ENCODE peak calls at places on chromosomes 7 and 10, in four cellular contexts. One of them, this sample, is unnamed.

GRCh38 chr7:95611224-95611623 is 14.9 kb upstream of the PDK4 start:
- DNase-seq in cardiac muscle cell: no peak
- DNase-seq in choroid plexus epithelial cell: no peak
- DNase-seq in tibial nerve: no peak
- DNase-seq in this sample: no peak

GRCh38 chr7:3892686-3893085 is 591.6 kb downstream of the SDK1 start:
- DNase-seq in cardiac muscle cell: no peak
- DNase-seq in choroid plexus epithelial cell: no peak
- DNase-seq in tibial nerve: no peak
- DNase-seq in this sample: no peak

GRCh38 chr7:146112755-146113154 is 3.8 kb upstream of the CNTNAP2 start:
- DNase-seq in cardiac muscle cell: no peak
- DNase-seq in choroid plexus epithelial cell: no peak
- DNase-seq in tibial nerve: no peak
- DNase-seq in this sample: no peak

GRCh38 chr7:87128883-87129282 is 23.4 kb upstream of the DMTF1 start:
- DNase-seq in cardiac muscle cell: peak
- DNase-seq in choroid plexus epithelial cell: no peak
- DNase-seq in tibial nerve: no peak
- DNase-seq in this sample: no peak

GRCh38 chr10:17474595-17474994 is 20.2 kb upstream of the ST8SIA6 start:
- DNase-seq in cardiac muscle cell: no peak
- DNase-seq in choroid plexus epithelial cell: peak
- DNase-seq in tibial nerve: no peak
- DNase-seq in this sample: peak

GRCh38 chr7:105136221-105136620 is 122.2 kb downstream of the KMT2E start:
- DNase-seq in cardiac muscle cell: peak
- DNase-seq in choroid plexus epithelial cell: no peak
- DNase-seq in tibial nerve: no peak
- DNase-seq in this sample: no peak

GRCh38 chr10:3749597-3750351 is 35.2 kb downstream of the KLF6 start:
- DNase-seq in cardiac muscle cell: peak
- DNase-seq in choroid plexus epithelial cell: peak
- DNase-seq in tibial nerve: no peak
- DNase-seq in this sample: peak

GRCh38 chr7:136403591-136403990 is 426.4 kb upstream of the MTPN start:
- DNase-seq in cardiac muscle cell: no peak
- DNase-seq in choroid plexus epithelial cell: no peak
- DNase-seq in tibial nerve: no peak
- DNase-seq in this sample: no peak

GRCh38 chr7:116525298-116525912 is 569 bp downstream of the CAV1 start:
- DNase-seq in cardiac muscle cell: no peak
- DNase-seq in choroid plexus epithelial cell: no peak
- DNase-seq in tibial nerve: peak
- DNase-seq in this sample: peak

GRCh38 chr10:115696747-115697146 is 576.3 kb downstream of the GFRA1 start:
- DNase-seq in cardiac muscle cell: no peak
- DNase-seq in choroid plexus epithelial cell: no peak
- DNase-seq in tibial nerve: no peak
- DNase-seq in this sample: no peak

GRCh38 chr7:158377800-158378623 is 209.6 kb downstream of the PTPRN2 start:
- DNase-seq in cardiac muscle cell: no peak
- DNase-seq in choroid plexus epithelial cell: no peak
- DNase-seq in tibial nerve: no peak
- DNase-seq in this sample: no peak

GRCh38 chr7:12431886-12432285 is 28.2 kb upstream of the VWDE start:
- DNase-seq in cardiac muscle cell: no peak
- DNase-seq in choroid plexus epithelial cell: no peak
- DNase-seq in tibial nerve: no peak
- DNase-seq in this sample: no peak

GRCh38 chr7:126574276-126574675 is 678.5 kb downstream of the GRM8 start:
- DNase-seq in cardiac muscle cell: no peak
- DNase-seq in choroid plexus epithelial cell: peak
- DNase-seq in tibial nerve: no peak
- DNase-seq in this sample: peak

GRCh38 chr10:63520463-63521388 is 475 bp upstream of the REEP3 start:
- DNase-seq in cardiac muscle cell: no peak
- DNase-seq in choroid plexus epithelial cell: peak
- DNase-seq in tibial nerve: no peak
- DNase-seq in this sample: peak

DNA sequence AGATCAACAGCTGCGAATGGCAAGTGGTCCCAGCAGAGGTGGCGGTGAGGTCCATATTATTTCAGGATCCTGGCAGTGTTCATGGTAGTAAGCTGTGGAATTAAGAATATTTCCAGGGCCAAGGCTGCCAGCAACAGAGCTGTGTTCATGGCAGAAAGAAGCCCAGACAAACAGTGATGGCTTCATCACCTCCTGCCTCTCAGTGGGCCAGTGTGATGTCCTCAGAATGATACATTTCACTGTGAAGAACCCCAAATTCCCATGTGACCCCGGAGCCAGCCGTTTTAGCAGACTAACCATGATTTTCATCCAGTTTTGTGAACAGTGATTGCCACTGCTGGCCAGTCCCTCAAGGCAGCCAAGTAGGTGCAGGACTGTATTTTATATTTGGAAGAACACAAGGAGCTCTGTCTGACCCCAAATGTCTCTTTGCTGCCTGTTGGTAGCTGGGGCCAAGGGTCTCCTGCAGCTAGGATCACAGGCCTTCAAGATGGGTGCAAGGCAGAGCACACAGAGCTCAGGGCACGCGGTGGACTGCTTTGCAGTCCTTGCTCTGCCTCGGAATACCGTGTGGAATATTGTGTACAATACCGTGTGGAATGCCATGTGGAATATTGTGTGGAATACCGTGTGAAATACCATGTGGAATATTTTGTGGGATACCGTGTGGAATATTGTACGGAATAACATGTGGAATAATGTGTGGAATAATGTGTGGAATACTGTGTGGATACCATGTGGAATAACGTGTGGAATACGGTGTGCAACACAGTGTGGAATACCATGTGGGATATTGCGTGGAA is 132.3 kb upstream of the CHST15 start:
- DNase-seq in cardiac muscle cell: no peak
- DNase-seq in choroid plexus epithelial cell: no peak
- DNase-seq in tibial nerve: no peak
- DNase-seq in this sample: no peak
- H3K4me3 ChIP-seq in cardiac muscle cell: no peak
- H3K4me3 ChIP-seq in choroid plexus epithelial cell: no peak
- H3K4me3 ChIP-seq in tibial nerve: no peak
- H3K4me3 ChIP-seq in this sample: no peak

GRCh38 chr10:111102381-111102973 is 25.6 kb downstream of the ADRA2A start:
- DNase-seq in cardiac muscle cell: no peak
- DNase-seq in choroid plexus epithelial cell: no peak
- DNase-seq in tibial nerve: no peak
- DNase-seq in this sample: no peak

GRCh38 chr10:111093741-111094380 is 17.0 kb downstream of the ADRA2A start:
- DNase-seq in cardiac muscle cell: no peak
- DNase-seq in choroid plexus epithelial cell: peak
- DNase-seq in tibial nerve: no peak
- DNase-seq in this sample: peak

GRCh38 chr10:111103196-111103595 is 26.4 kb downstream of the ADRA2A start:
- DNase-seq in cardiac muscle cell: no peak
- DNase-seq in choroid plexus epithelial cell: no peak
- DNase-seq in tibial nerve: no peak
- DNase-seq in this sample: no peak

GRCh38 chr10:111100198-111100597 is 23.4 kb downstream of the ADRA2A start:
- DNase-seq in cardiac muscle cell: no peak
- DNase-seq in choroid plexus epithelial cell: no peak
- DNase-seq in tibial nerve: no peak
- DNase-seq in this sample: no peak

DNA sequence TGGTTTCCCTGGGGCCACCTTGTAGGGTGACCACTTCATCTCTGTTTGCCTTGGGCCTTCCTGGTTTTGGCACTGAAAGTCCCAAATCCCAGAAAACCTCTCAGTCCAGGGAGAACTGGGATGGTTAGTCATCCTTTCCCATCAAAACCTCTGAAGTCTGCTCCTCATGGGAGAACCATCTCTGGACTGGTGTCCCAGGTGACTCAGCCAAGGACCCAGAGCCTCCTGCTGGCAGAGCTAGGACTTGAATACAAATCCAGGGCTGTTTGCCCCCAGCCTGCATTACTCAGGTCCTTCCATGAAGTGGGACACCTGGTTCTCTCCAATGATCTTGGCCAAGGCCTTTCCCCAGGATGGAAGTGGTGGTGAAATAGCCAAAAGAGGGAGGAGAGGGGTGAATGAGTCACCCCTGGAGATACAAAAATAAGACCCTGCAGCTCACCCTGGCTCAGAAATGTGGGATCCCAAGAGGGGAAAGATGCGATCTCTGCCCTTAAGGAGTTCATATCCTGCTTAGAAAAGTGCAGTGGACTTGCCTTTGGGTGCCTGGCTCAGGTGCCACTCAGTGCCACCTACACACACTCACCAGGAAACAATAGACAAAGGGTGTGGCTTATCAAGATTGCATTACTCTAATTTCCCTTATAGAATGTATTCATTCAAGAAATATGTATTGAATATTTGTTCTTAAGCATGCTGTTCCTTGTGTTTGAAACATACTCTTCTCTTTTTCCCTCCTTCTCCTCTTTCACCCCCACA is 22.0 kb downstream of the ADRA2A start:
- DNase-seq in cardiac muscle cell: no peak
- DNase-seq in choroid plexus epithelial cell: peak
- DNase-seq in tibial nerve: no peak
- DNase-seq in this sample: peak
- TF ChIP-seq CTCF in cardiac muscle cell: no peak
- TF ChIP-seq CTCF in choroid plexus epithelial cell: peak
- TF ChIP-seq CTCF in tibial nerve: no peak
- TF ChIP-seq CTCF in this sample: no peak

DNA sequence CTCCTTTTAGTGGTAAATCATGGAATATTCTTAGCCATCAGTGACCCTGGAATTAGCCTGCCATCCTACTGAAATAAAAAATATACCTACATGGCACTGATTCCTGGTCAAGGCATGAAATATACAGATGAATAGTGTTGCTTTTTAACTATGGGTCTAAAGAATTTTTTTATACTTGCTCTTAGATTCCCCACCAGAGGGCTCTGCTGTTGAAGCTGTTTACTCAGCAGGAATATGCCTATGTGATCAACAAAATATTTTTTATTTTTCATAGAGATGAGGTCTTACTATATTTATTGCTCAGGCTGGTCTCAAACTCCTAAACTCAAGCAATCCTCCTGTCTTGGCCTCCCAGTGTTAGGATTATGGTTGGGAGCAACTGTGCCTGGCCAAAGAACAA is 13.5 kb downstream of the ZC3HC1 start:
- DNase-seq in cardiac muscle cell: no peak
- DNase-seq in choroid plexus epithelial cell: peak
- DNase-seq in tibial nerve: no peak
- DNase-seq in this sample: peak
- H3K4me3 ChIP-seq in cardiac muscle cell: no peak
- H3K4me3 ChIP-seq in choroid plexus epithelial cell: no peak
- H3K4me3 ChIP-seq in tibial nerve: no peak
- H3K4me3 ChIP-seq in this sample: no peak

GRCh38 chr7:49789736-49790135 is 16.3 kb downstream of the VWC2 start:
- DNase-seq in cardiac muscle cell: no peak
- DNase-seq in choroid plexus epithelial cell: no peak
- DNase-seq in tibial nerve: no peak
- DNase-seq in this sample: no peak

GRCh38 chr7:49790209-49790608 is 16.8 kb downstream of the VWC2 start:
- DNase-seq in cardiac muscle cell: no peak
- DNase-seq in choroid plexus epithelial cell: no peak
- DNase-seq in tibial nerve: no peak
- DNase-seq in this sample: no peak

GRCh38 chr7:49787980-49788379 is 14.5 kb downstream of the VWC2 start:
- DNase-seq in cardiac muscle cell: no peak
- DNase-seq in choroid plexus epithelial cell: no peak
- DNase-seq in tibial nerve: no peak
- DNase-seq in this sample: no peak

GRCh38 chr7:49788455-49789059 is 15.1 kb downstream of the VWC2 start:
- DNase-seq in cardiac muscle cell: no peak
- DNase-seq in choroid plexus epithelial cell: no peak
- DNase-seq in tibial nerve: no peak
- DNase-seq in this sample: no peak

GRCh38 chr7:49791089-49791741 is 17.8 kb downstream of the VWC2 start:
- DNase-seq in cardiac muscle cell: peak
- DNase-seq in choroid plexus epithelial cell: no peak
- DNase-seq in tibial nerve: no peak
- DNase-seq in this sample: no peak
- TF ChIP-seq CTCF in cardiac muscle cell: no peak
- TF ChIP-seq CTCF in choroid plexus epithelial cell: no peak
- TF ChIP-seq CTCF in tibial nerve: no peak
- TF ChIP-seq CTCF in this sample: no peak

GRCh38 chr7:99996755-99997544 is 18.4 kb upstream of the ZKSCAN1 start:
- DNase-seq in cardiac muscle cell: no peak
- DNase-seq in choroid plexus epithelial cell: no peak
- DNase-seq in tibial nerve: no peak
- DNase-seq in this sample: no peak
- H3K4me3 ChIP-seq in cardiac muscle cell: no peak
- H3K4me3 ChIP-seq in choroid plexus epithelial cell: peak
- H3K4me3 ChIP-seq in tibial nerve: peak
- H3K4me3 ChIP-seq in this sample: peak

DNA sequence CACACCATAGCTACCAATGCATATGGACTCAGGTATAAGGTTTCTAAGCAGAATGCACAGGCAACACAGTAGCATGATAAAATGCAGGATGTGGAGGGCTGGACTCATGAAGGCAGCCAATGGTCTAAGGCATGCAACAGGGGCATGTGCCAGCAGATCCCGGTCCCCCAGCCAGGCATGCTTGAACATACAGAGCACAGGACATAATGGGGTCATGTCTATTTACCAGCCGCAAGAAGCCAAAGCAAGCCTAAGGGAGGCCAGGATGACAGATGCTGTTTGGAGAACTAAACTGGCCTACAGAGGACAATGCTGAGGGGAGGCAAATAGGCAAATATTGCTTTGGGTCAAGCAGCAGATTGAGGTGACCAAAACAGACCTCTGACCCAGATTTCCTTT is 60.0 kb upstream of the PDLIM1 start:
- DNase-seq in cardiac muscle cell: no peak
- DNase-seq in choroid plexus epithelial cell: no peak
- DNase-seq in tibial nerve: no peak
- DNase-seq in this sample: no peak
- TF ChIP-seq CTCF in cardiac muscle cell: no peak
- TF ChIP-seq CTCF in choroid plexus epithelial cell: no peak
- TF ChIP-seq CTCF in tibial nerve: no peak
- TF ChIP-seq CTCF in this sample: no peak

GRCh38 chr10:21510218-21511070 is 15.0 kb downstream of the SKIDA1 start:
- DNase-seq in cardiac muscle cell: peak
- DNase-seq in choroid plexus epithelial cell: peak
- DNase-seq in tibial nerve: no peak
- DNase-seq in this sample: no peak
- H3K4me3 ChIP-seq in cardiac muscle cell: peak
- H3K4me3 ChIP-seq in choroid plexus epithelial cell: peak
- H3K4me3 ChIP-seq in tibial nerve: peak
- H3K4me3 ChIP-seq in this sample: peak

GRCh38 chr7:54901840-54902239 is 117.0 kb upstream of the EGFR start:
- DNase-seq in cardiac muscle cell: no peak
- DNase-seq in choroid plexus epithelial cell: no peak
- DNase-seq in tibial nerve: no peak
- DNase-seq in this sample: no peak
- TF ChIP-seq CTCF in cardiac muscle cell: no peak
- TF ChIP-seq CTCF in choroid plexus epithelial cell: no peak
- TF ChIP-seq CTCF in tibial nerve: no peak
- TF ChIP-seq CTCF in this sample: no peak

This sample was measured in fibroblast of pulmonary artery.